ENCODE peak calls at places on chromosomes 16 and 17, in seven cellular contexts. One of them, this sample, is unnamed.

GRCh38 chr16:22340945-22341344 is 33.5 kb downstream of the CDR2 start:
- DNase-seq in stimulated activated CD8-positive, alpha-beta memory T cell treated with anti-CD3 and anti-CD28 coated beads, Interleukin-4, amount 100 ng/mL, for 1 hour: no peak
- DNase-seq in iris pigment epithelial cell: no peak
- DNase-seq in dermis blood vessel endothelial cell: no peak
- DNase-seq in dorsolateral prefrontal cortex: no peak
- DNase-seq in frontal cortex: no peak
- DNase-seq in RPMI8226: no peak
- DNase-seq in this sample: no peak

GRCh38 chr17:21280081-21280518 is 4.4 kb upstream of the MAP2K3 start:
- DNase-seq in iris pigment epithelial cell: peak; percentile 67
- DNase-seq in dermis blood vessel endothelial cell: peak; percentile 89
- DNase-seq in frontal cortex: peak; percentile 88
- DNase-seq in RPMI8226: peak; percentile 85
- DNase-seq in dorsolateral prefrontal cortex: peak; percentile 84
- DNase-seq in stimulated activated CD8-positive, alpha-beta memory T cell treated with anti-CD3 and anti-CD28 coated beads, Interleukin-4, amount 100 ng/mL, for 1 hour: peak; percentile 83
- DNase-seq in this sample: peak; percentile 52

GRCh38 chr17:58246104-58246740 is 7.8 kb downstream of the LPO start:
- DNase-seq in frontal cortex: no peak
- DNase-seq in dermis blood vessel endothelial cell: no peak
- DNase-seq in RPMI8226: no peak
- DNase-seq in iris pigment epithelial cell: no peak
- DNase-seq in dorsolateral prefrontal cortex: no peak
- DNase-seq in stimulated activated CD8-positive, alpha-beta memory T cell treated with anti-CD3 and anti-CD28 coated beads, Interleukin-4, amount 100 ng/mL, for 1 hour: no peak
- DNase-seq in this sample: no peak

GRCh38 chr16:67481561-67482259 is 753 bp upstream of the ATP6V0D1 start:
- DNase-seq in dorsolateral prefrontal cortex: no peak
- DNase-seq in RPMI8226: peak; percentile 77
- DNase-seq in dermis blood vessel endothelial cell: peak; percentile 66
- DNase-seq in stimulated activated CD8-positive, alpha-beta memory T cell treated with anti-CD3 and anti-CD28 coated beads, Interleukin-4, amount 100 ng/mL, for 1 hour: no peak
- DNase-seq in frontal cortex: no peak
- DNase-seq in iris pigment epithelial cell: peak; percentile 17
- DNase-seq in this sample: peak; percentile 72

GRCh38 chr17:76354317-76354729 is 607 bp upstream of the PRPSAP1 start:
- DNase-seq in iris pigment epithelial cell: no peak
- DNase-seq in frontal cortex: peak; percentile 29
- DNase-seq in RPMI8226: no peak
- DNase-seq in dorsolateral prefrontal cortex: no peak
- DNase-seq in stimulated activated CD8-positive, alpha-beta memory T cell treated with anti-CD3 and anti-CD28 coated beads, Interleukin-4, amount 100 ng/mL, for 1 hour: no peak
- DNase-seq in dermis blood vessel endothelial cell: no peak
- DNase-seq in this sample: no peak

GRCh38 chr17:8435245-8436168 is at the start of gene NDEL1:
- DNase-seq in iris pigment epithelial cell: peak; percentile 98
- DNase-seq in frontal cortex: peak; percentile 99
- DNase-seq in RPMI8226: peak; percentile 96
- DNase-seq in dorsolateral prefrontal cortex: peak; percentile 99
- DNase-seq in dermis blood vessel endothelial cell: peak; percentile 99
- DNase-seq in stimulated activated CD8-positive, alpha-beta memory T cell treated with anti-CD3 and anti-CD28 coated beads, Interleukin-4, amount 100 ng/mL, for 1 hour: peak; percentile 99
- DNase-seq in this sample: peak; percentile 98

GRCh38 chr16:56491657-56492261 is 28.1 kb downstream of the BBS2 start:
- DNase-seq in frontal cortex: no peak
- DNase-seq in dermis blood vessel endothelial cell: no peak
- DNase-seq in iris pigment epithelial cell: no peak
- DNase-seq in RPMI8226: no peak
- DNase-seq in dorsolateral prefrontal cortex: no peak
- DNase-seq in stimulated activated CD8-positive, alpha-beta memory T cell treated with anti-CD3 and anti-CD28 coated beads, Interleukin-4, amount 100 ng/mL, for 1 hour: no peak
- DNase-seq in this sample: no peak

GRCh38 chr16:86093801-86094750 is 195.1 kb downstream of the IRF8 start:
- DNase-seq in stimulated activated CD8-positive, alpha-beta memory T cell treated with anti-CD3 and anti-CD28 coated beads, Interleukin-4, amount 100 ng/mL, for 1 hour: no peak
- DNase-seq in dermis blood vessel endothelial cell: no peak
- DNase-seq in iris pigment epithelial cell: no peak
- DNase-seq in dorsolateral prefrontal cortex: peak; percentile 14
- DNase-seq in RPMI8226: no peak
- DNase-seq in frontal cortex: no peak
- DNase-seq in this sample: no peak

GRCh38 chr17:9837551-9838471 is 12.1 kb downstream of the GLP2R start:
- DNase-seq in frontal cortex: no peak
- DNase-seq in iris pigment epithelial cell: peak; percentile 89
- DNase-seq in dermis blood vessel endothelial cell: no peak
- DNase-seq in RPMI8226: no peak
- DNase-seq in stimulated activated CD8-positive, alpha-beta memory T cell treated with anti-CD3 and anti-CD28 coated beads, Interleukin-4, amount 100 ng/mL, for 1 hour: no peak
- DNase-seq in dorsolateral prefrontal cortex: no peak
- DNase-seq in this sample: no peak

GRCh38 chr17:81741594-81742452 is 29.7 kb downstream of the SLC25A10 start:
- DNase-seq in dermis blood vessel endothelial cell: no peak
- DNase-seq in stimulated activated CD8-positive, alpha-beta memory T cell treated with anti-CD3 and anti-CD28 coated beads, Interleukin-4, amount 100 ng/mL, for 1 hour: no peak
- DNase-seq in dorsolateral prefrontal cortex: no peak
- DNase-seq in RPMI8226: no peak
- DNase-seq in frontal cortex: no peak
- DNase-seq in iris pigment epithelial cell: no peak
- DNase-seq in this sample: no peak

GRCh38 chr16:3149630-3150345 is 15.0 kb downstream of the ZNF213 start:
- DNase-seq in dermis blood vessel endothelial cell: peak; percentile 82
- DNase-seq in dorsolateral prefrontal cortex: peak; percentile 74
- DNase-seq in stimulated activated CD8-positive, alpha-beta memory T cell treated with anti-CD3 and anti-CD28 coated beads, Interleukin-4, amount 100 ng/mL, for 1 hour: no peak
- DNase-seq in frontal cortex: peak; percentile 76
- DNase-seq in RPMI8226: peak; percentile 84
- DNase-seq in iris pigment epithelial cell: peak; percentile 78
- DNase-seq in this sample: peak; percentile 75